ENCODE peak calls at places on chromosomes 3 and 15, in ten cellular contexts. B is BJ, P is B cell, Z is AG09319, T is dorsolateral prefrontal cortex, C is choroid plexus epithelial cell, O is bronchial epithelial cell, H is HCT116, X is esophagus squamous epithelium, E is left lung. N is an unnamed sample.

GRCh38 chr3:46133285-46133684 is 74.8 kb downstream of the CCR1 start:
- DNase-seq in B (no peak), P (no peak), Z (no peak), T (no peak), C (no peak), O (no peak), H (no peak), X (no peak), E (no peak), N (no peak)

GRCh38 chr3:81728766-81729544 is 32.5 kb downstream of the GBE1 start:
- DNase-seq in B (no peak), P (no peak), Z (no peak), T (no peak), C (peak), O (peak), H (no peak), X (no peak), E (no peak), N (no peak)

GRCh38 chr3:192573240-192573639 is 154.1 kb downstream of the FGF12 start:
- DNase-seq in B (no peak), P (no peak), Z (no peak), T (no peak), C (no peak), O (no peak), H (no peak), X (no peak), E (no peak), N (no peak)

GRCh38 chr3:154864947-154865346 is 215.2 kb upstream of the MME start:
- DNase-seq in B (no peak), P (no peak), Z (peak), T (no peak), C (no peak), O (no peak), H (no peak), X (no peak), E (no peak), N (no peak)

GRCh38 chr3:141740349-141740748 is 2.3 kb downstream of the RNF7 start:
- DNase-seq in B (no peak), P (no peak), Z (no peak), T (no peak), C (no peak), O (no peak), H (no peak), X (no peak), E (no peak), N (no peak)

GRCh38 chr15:76663529-76663928 is 241.6 kb downstream of the SCAPER start:
- DNase-seq in B (no peak), P (no peak), Z (no peak), T (no peak), C (no peak), O (no peak), H (no peak), X (no peak), E (no peak), N (no peak)

GRCh38 chr3:98532709-98533571 is 1.2 kb downstream of the GPR15 start:
- DNase-seq in B (no peak), P (no peak), Z (no peak), T (no peak), C (no peak), O (no peak), H (no peak), X (no peak), E (no peak), N (no peak)

GRCh38 chr3:20852712-20853111 is 666.7 kb upstream of the SGO1 start:
- DNase-seq in B (no peak), P (no peak), Z (no peak), T (no peak), C (no peak), O (no peak), H (no peak), X (no peak), E (no peak), N (no peak)

GRCh38 chr3:22371592-22372291 is 620.7 kb upstream of the ZNF385D start:
- DNase-seq in B (no peak), P (no peak), Z (no peak), T (no peak), C (no peak), O (no peak), H (no peak), X (no peak), E (no peak), N (peak)

GRCh38 chr3:187125319-187126031 is 13.8 kb downstream of the RPL39L start:
- DNase-seq in B (no peak), P (peak), Z (no peak), T (no peak), C (no peak), O (no peak), H (no peak), X (no peak), E (no peak), N (peak)

GRCh38 chr3:127019449-127019848 is 36.5 kb downstream of the PLXNA1 start:
- DNase-seq in B (no peak), P (no peak), Z (no peak), T (no peak), C (peak), O (peak), H (no peak), X (no peak), E (no peak), N (no peak)

GRCh38 chr3:151919446-151919845 is 46.0 kb downstream of the SUCNR1 start:
- DNase-seq in B (no peak), P (no peak), Z (no peak), T (no peak), C (no peak), O (peak), H (no peak), X (no peak), E (no peak), N (no peak)

GRCh38 chr3:136621628-136622027 is 130.6 kb downstream of the STAG1 start:
- DNase-seq in B (peak), P (no peak), Z (no peak), T (no peak), C (peak), O (peak), H (no peak), X (no peak), E (no peak), N (no peak)

GRCh38 chr3:45774581-45775505 is 21.5 kb downstream of the SLC6A20 start:
- DNase-seq in B (no peak), P (no peak), Z (no peak), T (no peak), C (no peak), O (no peak), H (no peak), X (no peak), E (no peak), N (no peak)

GRCh38 chr15:73388256-73388781 is 19.6 kb upstream of the HCN4 start:
- DNase-seq in B (peak), P (no peak), Z (no peak), T (no peak), C (peak), O (peak), H (peak), X (no peak), E (no peak), N (no peak)

GRCh38 chr15:92377083-92377789 is 16.4 kb upstream of the ST8SIA2 start:
- DNase-seq in B (no peak), P (no peak), Z (no peak), T (peak), C (no peak), O (peak), H (no peak), X (no peak), E (no peak), N (no peak)

GRCh38 chr3:187750041-187750512 is 4.8 kb upstream of the BCL6 start:
- DNase-seq in B (no peak), P (no peak), Z (no peak), T (no peak), C (peak), O (peak), H (peak), X (no peak), E (peak), N (no peak)

GRCh38 chr3:123618768-123619484 is 34.1 kb upstream of the HACD2 start:
- DNase-seq in B (peak), P (no peak), Z (peak), T (peak), C (peak), O (peak), H (no peak), X (no peak), E (peak), N (no peak)

GRCh38 chr15:87711011-87711410 is 545.5 kb downstream of the NTRK3 start:
- DNase-seq in B (no peak), P (no peak), Z (no peak), T (no peak), C (peak), O (no peak), H (no peak), X (no peak), E (no peak), N (no peak)

GRCh38 chr3:74537164-74537563 is 77.3 kb downstream of the CNTN3 start:
- DNase-seq in B (peak), P (no peak), Z (peak), T (no peak), C (peak), O (no peak), H (no peak), X (no peak), E (peak), N (no peak)

GRCh38 chr3:136860541-136860940 is 1.5 kb upstream of the NCK1 start:
- DNase-seq in B (no peak), P (no peak), Z (no peak), T (no peak), C (peak), O (no peak), H (no peak), X (no peak), E (no peak), N (no peak)

GRCh38 chr3:23203651-23204111 is 554 bp downstream of the UBE2E2 start:
- DNase-seq in B (no peak), P (no peak), Z (no peak), T (peak), C (peak), O (peak), H (no peak), X (no peak), E (peak), N (no peak)

GRCh38 chr15:81511160-81511559 is 137.1 kb upstream of the TMC3 start:
- DNase-seq in B (no peak), P (no peak), Z (no peak), T (no peak), C (no peak), O (peak), H (no peak), X (no peak), E (no peak), N (no peak)

GRCh38 chr3:148614463-148614862 is 83.2 kb upstream of the AGTR1 start:
- DNase-seq in B (no peak), P (no peak), Z (no peak), T (no peak), C (no peak), O (no peak), H (no peak), X (no peak), E (no peak), N (no peak)

GRCh38 chr3:62318752-62319569 is 54.4 kb downstream of the FEZF2 start:
- DNase-seq in B (peak), P (peak), Z (peak), T (peak), C (peak), O (peak), H (no peak), X (peak), E (peak), N (peak)

GRCh38 chr15:36428102-36428845 is 151.2 kb upstream of the CDIN1 start:
- DNase-seq in B (peak), P (no peak), Z (peak), T (no peak), C (peak), O (peak), H (peak), X (no peak), E (no peak), N (no peak)

GRCh38 chr15:33218071-33218491 is 23.6 kb upstream of the FMN1 start:
- DNase-seq in B (no peak), P (no peak), Z (no peak), T (no peak), C (peak), O (no peak), H (no peak), X (no peak), E (no peak), N (no peak)

GRCh38 chr3:128878556-128879124 is 780 bp upstream of the ACAD9 start:
- DNase-seq in B (peak), P (no peak), Z (peak), T (no peak), C (peak), O (peak), H (no peak), X (no peak), E (no peak), N (peak)

GRCh38 chr15:78065973-78066946 is 11.3 kb downstream of the TBC1D2B start:
- DNase-seq in B (no peak), P (peak), Z (no peak), T (no peak), C (peak), O (no peak), H (no peak), X (no peak), E (no peak), N (peak)

GRCh38 chr3:128260275-128260674 is 107.0 kb downstream of the EEFSEC start:
- DNase-seq in B (no peak), P (no peak), Z (no peak), T (no peak), C (no peak), O (no peak), H (no peak), X (no peak), E (no peak), N (no peak)

DNA sequence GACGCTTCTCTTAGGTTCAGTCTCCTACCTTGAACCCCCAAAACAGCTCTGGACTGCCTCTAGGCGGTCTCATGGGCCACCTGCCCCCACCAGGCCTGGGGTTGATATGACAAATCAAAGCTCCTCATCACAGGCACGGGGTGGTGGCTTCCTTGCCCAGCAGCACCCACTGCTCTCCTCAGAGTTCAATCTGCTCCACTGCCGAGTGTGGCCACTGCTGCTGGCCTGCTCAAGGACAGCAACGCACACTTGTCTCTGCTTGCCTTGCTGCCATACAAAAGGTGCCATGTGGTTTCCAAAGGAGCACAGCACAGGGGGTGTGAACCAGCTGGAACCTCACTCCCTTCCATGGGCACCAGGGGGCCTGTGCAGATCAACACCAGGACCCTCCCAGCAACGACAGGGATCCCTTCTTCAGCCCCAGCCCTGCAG is 10.2 kb downstream of the KBTBD13 start:
- DNase-seq in B (no peak), P (no peak), Z (no peak), T (no peak), C (peak), O (peak), H (no peak), X (no peak), E (no peak), N (no peak)
- TF ChIP-seq CTCF in B (peak), P (no peak), Z (no peak), T (no peak), C (peak), O (peak), H (no peak), X (no peak), E (no peak), N (no peak)

DNA sequence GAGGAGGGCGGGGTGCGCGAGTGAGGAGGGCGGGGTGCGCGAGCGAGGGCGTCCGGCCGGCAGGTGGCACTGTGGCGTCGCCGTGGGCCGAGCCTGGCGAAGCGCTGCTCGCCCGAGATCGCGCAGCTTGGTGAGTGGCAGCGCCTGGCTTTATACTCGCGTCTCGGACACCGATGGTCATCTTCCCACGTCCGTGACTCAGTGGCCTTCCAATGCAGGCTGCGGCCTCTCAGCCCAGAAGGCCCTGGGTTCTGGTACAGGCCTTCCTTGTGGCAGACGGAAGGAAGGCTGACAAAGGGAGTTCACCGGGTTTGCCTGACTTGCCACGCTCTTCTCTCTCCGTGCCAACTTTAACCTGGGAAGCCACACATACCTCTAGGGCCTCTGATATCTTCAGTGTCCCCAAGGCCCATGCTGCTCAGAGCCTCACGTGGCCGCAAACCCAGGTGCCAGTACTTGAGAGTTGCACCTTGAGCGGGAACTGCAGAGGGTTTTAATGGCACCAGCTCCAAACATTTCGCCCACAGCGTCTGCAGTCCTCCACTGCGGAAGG is 195.3 kb upstream of the LYSMD4 start:
- DNase-seq in B (no peak), P (peak), Z (peak), T (peak), C (peak), O (peak), H (peak), X (peak), E (peak), N (peak)
- TF ChIP-seq CTCF in B (peak), P (peak), Z (peak), T (peak), C (peak), O (peak), H (peak), X (peak), E (peak), N (peak)

GRCh38 chr3:65439641-65440040 is 599.1 kb downstream of the MAGI1 start:
- DNase-seq in B (no peak), P (no peak), Z (peak), T (peak), C (peak), O (peak), H (peak), X (no peak), E (peak), N (no peak)
- TF ChIP-seq CTCF in B (peak), P (no peak), Z (peak), T (peak), C (peak), O (peak), H (peak), X (no peak), E (peak), N (peak)

GRCh38 chr3:54320376-54320775 is 198.0 kb downstream of the CACNA2D3 start:
- DNase-seq in B (no peak), P (no peak), Z (no peak), T (no peak), C (no peak), O (no peak), H (no peak), X (no peak), E (no peak), N (no peak)
- TF ChIP-seq CTCF in B (no peak), P (no peak), Z (no peak), T (no peak), C (no peak), O (no peak), H (no peak), X (no peak), E (no peak), N (no peak)

DNA sequence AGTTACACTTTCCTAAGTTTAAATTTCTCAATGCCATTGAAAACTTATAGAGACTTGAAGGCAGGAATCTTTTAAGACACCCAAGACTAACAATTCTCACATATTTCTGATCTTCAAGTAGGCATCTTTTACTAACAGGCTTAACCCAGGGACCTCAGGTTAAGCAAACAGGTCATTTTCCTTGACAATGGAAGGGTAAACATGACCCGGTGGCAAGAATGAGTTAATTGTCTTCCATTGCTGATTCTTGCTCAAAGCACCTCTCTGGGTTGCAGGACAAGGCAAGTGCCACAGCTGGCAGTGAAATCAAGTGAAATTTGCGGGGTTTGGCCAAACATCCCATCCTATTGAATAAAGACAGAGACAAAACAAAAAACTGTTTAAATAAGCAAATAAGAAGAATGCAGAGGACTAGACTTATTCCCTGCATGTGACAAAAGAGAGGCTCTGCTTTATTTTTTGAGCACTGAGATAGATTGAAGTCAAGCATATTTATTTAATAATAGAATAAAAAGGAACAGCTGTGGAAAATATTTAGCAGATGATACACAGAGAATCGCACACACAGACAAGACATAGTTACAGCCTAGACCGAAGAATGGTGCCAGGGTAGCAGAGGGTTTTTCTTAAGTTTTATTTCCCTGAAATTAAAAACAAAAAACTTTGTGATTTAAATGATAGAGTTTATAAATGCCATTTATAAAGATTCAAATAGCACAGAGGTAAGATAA is 56.0 kb upstream of the MITF start:
- DNase-seq in B (no peak), P (no peak), Z (no peak), T (no peak), C (no peak), O (no peak), H (no peak), X (no peak), E (no peak), N (no peak)
- TF ChIP-seq CTCF in B (no peak), P (no peak), Z (no peak), T (no peak), C (no peak), O (no peak), H (no peak), X (no peak), E (no peak), N (no peak)

GRCh38 chr3:176375519-176375918 is 821.8 kb downstream of the TBL1XR1 start:
- DNase-seq in B (no peak), P (no peak), Z (no peak), T (no peak), C (no peak), O (no peak), H (no peak), X (no peak), E (no peak), N (no peak)
- TF ChIP-seq CTCF in B (no peak), P (no peak), Z (no peak), T (no peak), C (no peak), O (no peak), H (no peak), X (no peak), E (no peak), N (no peak)

GRCh38 chr3:50355829-50356552 is 3.3 kb downstream of the TMEM115 start:
- DNase-seq in B (no peak), P (no peak), Z (no peak), T (no peak), C (no peak), O (no peak), H (no peak), X (no peak), E (no peak), N (no peak)
- TF ChIP-seq CTCF in B (no peak), P (no peak), Z (no peak), T (no peak), C (peak), O (no peak), H (no peak), X (no peak), E (no peak), N (peak)

N was measured in GM10248.